ENCODE peak calls at places on chromosomes 5 and 9, in eight cellular contexts. One of them, this sample, is unnamed. For H3K36me3, H3K27me3 and H3K4me1, the result is how much of the 10 kb centered on the place peaks cover.

GRCh38 chr5:84487963-84488362 is 103.3 kb upstream of the EDIL3 start:
- DNase-seq in GM12878: no peak
- DNase-seq in mesenchymal stem cell: peak
- DNase-seq in neural progenitor cell: no peak
- DNase-seq in upper lobe of right lung: no peak
- DNase-seq in breast epithelium: no peak
- DNase-seq in CD8-positive, alpha-beta memory T cell: no peak
- DNase-seq in vagina: no peak
- DNase-seq in this sample: no peak

GRCh38 chr5:88140396-88140862 is 128.2 kb downstream of the TMEM161B start:
- DNase-seq in GM12878: no peak
- DNase-seq in mesenchymal stem cell: peak
- DNase-seq in neural progenitor cell: peak
- DNase-seq in upper lobe of right lung: peak
- DNase-seq in breast epithelium: peak
- DNase-seq in CD8-positive, alpha-beta memory T cell: no peak
- DNase-seq in vagina: no peak
- DNase-seq in this sample: no peak

GRCh38 chr5:122229551-122229950 is 82.5 kb upstream of the SNCAIP start:
- DNase-seq in GM12878: no peak
- DNase-seq in mesenchymal stem cell: no peak
- DNase-seq in neural progenitor cell: no peak
- DNase-seq in upper lobe of right lung: no peak
- DNase-seq in breast epithelium: no peak
- DNase-seq in CD8-positive, alpha-beta memory T cell: no peak
- DNase-seq in vagina: no peak
- DNase-seq in this sample: no peak

GRCh38 chr5:53366245-53366644 is 114.2 kb upstream of the FST start:
- DNase-seq in GM12878: no peak
- DNase-seq in mesenchymal stem cell: peak
- DNase-seq in neural progenitor cell: no peak
- DNase-seq in upper lobe of right lung: no peak
- DNase-seq in breast epithelium: no peak
- DNase-seq in CD8-positive, alpha-beta memory T cell: no peak
- DNase-seq in vagina: no peak
- DNase-seq in this sample: no peak

GRCh38 chr5:54469655-54470054 is 14.2 kb downstream of the HSPB3 start:
- DNase-seq in GM12878: peak
- DNase-seq in mesenchymal stem cell: peak
- DNase-seq in neural progenitor cell: no peak
- DNase-seq in upper lobe of right lung: no peak
- DNase-seq in breast epithelium: no peak
- DNase-seq in CD8-positive, alpha-beta memory T cell: no peak
- DNase-seq in vagina: no peak
- DNase-seq in this sample: no peak

GRCh38 chr5:138459311-138459710 is 6.0 kb upstream of the EGR1 start:
- DNase-seq in GM12878: no peak
- DNase-seq in mesenchymal stem cell: peak
- DNase-seq in neural progenitor cell: no peak
- DNase-seq in upper lobe of right lung: peak
- DNase-seq in breast epithelium: peak
- DNase-seq in CD8-positive, alpha-beta memory T cell: peak
- DNase-seq in vagina: no peak
- DNase-seq in this sample: peak

GRCh38 chr9:37442556-37442955 is 20.1 kb downstream of the GRHPR start:
- DNase-seq in GM12878: no peak
- DNase-seq in mesenchymal stem cell: no peak
- DNase-seq in neural progenitor cell: no peak
- DNase-seq in upper lobe of right lung: no peak
- DNase-seq in breast epithelium: no peak
- DNase-seq in CD8-positive, alpha-beta memory T cell: no peak
- DNase-seq in vagina: no peak
- DNase-seq in this sample: no peak

GRCh38 chr9:120348951-120349429 is 231.0 kb downstream of the CDK5RAP2 start:
- DNase-seq in GM12878: no peak
- DNase-seq in mesenchymal stem cell: peak
- DNase-seq in neural progenitor cell: peak
- DNase-seq in upper lobe of right lung: no peak
- DNase-seq in breast epithelium: no peak
- DNase-seq in CD8-positive, alpha-beta memory T cell: no peak
- DNase-seq in vagina: no peak
- DNase-seq in this sample: no peak

GRCh38 chr5:152527358-152528048 is 122.4 kb upstream of the NMUR2 start:
- DNase-seq in GM12878: no peak
- DNase-seq in mesenchymal stem cell: no peak
- DNase-seq in neural progenitor cell: no peak
- DNase-seq in upper lobe of right lung: no peak
- DNase-seq in breast epithelium: no peak
- DNase-seq in CD8-positive, alpha-beta memory T cell: no peak
- DNase-seq in vagina: no peak
- DNase-seq in this sample: no peak

GRCh38 chr5:61910771-61911170 is 395.2 kb upstream of the KIF2A start:
- DNase-seq in GM12878: no peak
- DNase-seq in mesenchymal stem cell: no peak
- DNase-seq in neural progenitor cell: no peak
- DNase-seq in upper lobe of right lung: no peak
- DNase-seq in breast epithelium: no peak
- DNase-seq in CD8-positive, alpha-beta memory T cell: no peak
- DNase-seq in vagina: no peak
- DNase-seq in this sample: no peak
- H3K36me3 ChIP-seq in GM12878: under half
- H3K36me3 ChIP-seq in mesenchymal stem cell: under half
- H3K36me3 ChIP-seq in neural progenitor cell: under half
- H3K36me3 ChIP-seq in upper lobe of right lung: under half
- H3K36me3 ChIP-seq in breast epithelium: under half
- H3K36me3 ChIP-seq in CD8-positive, alpha-beta memory T cell: under half
- H3K36me3 ChIP-seq in vagina: under half
- H3K36me3 ChIP-seq in this sample: under half

GRCh38 chr5:151006704-151007334 is 13.6 kb upstream of the GPX3 start:
- DNase-seq in GM12878: no peak
- DNase-seq in mesenchymal stem cell: no peak
- DNase-seq in neural progenitor cell: no peak
- DNase-seq in upper lobe of right lung: no peak
- DNase-seq in breast epithelium: no peak
- DNase-seq in CD8-positive, alpha-beta memory T cell: no peak
- DNase-seq in vagina: no peak
- DNase-seq in this sample: no peak

GRCh38 chr5:151003503-151003860 is 16.9 kb upstream of the GPX3 start:
- DNase-seq in GM12878: no peak
- DNase-seq in mesenchymal stem cell: no peak
- DNase-seq in neural progenitor cell: no peak
- DNase-seq in upper lobe of right lung: no peak
- DNase-seq in breast epithelium: no peak
- DNase-seq in CD8-positive, alpha-beta memory T cell: no peak
- DNase-seq in vagina: no peak
- DNase-seq in this sample: no peak

GRCh38 chr5:151004499-151004898 is 15.9 kb upstream of the GPX3 start:
- DNase-seq in GM12878: no peak
- DNase-seq in mesenchymal stem cell: no peak
- DNase-seq in neural progenitor cell: no peak
- DNase-seq in upper lobe of right lung: no peak
- DNase-seq in breast epithelium: no peak
- DNase-seq in CD8-positive, alpha-beta memory T cell: no peak
- DNase-seq in vagina: no peak
- DNase-seq in this sample: no peak

GRCh38 chr5:151005975-151006576 is 14.3 kb upstream of the GPX3 start:
- DNase-seq in GM12878: no peak
- DNase-seq in mesenchymal stem cell: peak
- DNase-seq in neural progenitor cell: no peak
- DNase-seq in upper lobe of right lung: peak
- DNase-seq in breast epithelium: peak
- DNase-seq in CD8-positive, alpha-beta memory T cell: no peak
- DNase-seq in vagina: no peak
- DNase-seq in this sample: no peak

GRCh38 chr5:151005187-151005974 is 15.0 kb upstream of the GPX3 start:
- DNase-seq in GM12878: no peak
- DNase-seq in mesenchymal stem cell: peak
- DNase-seq in neural progenitor cell: no peak
- DNase-seq in upper lobe of right lung: no peak
- DNase-seq in breast epithelium: peak
- DNase-seq in CD8-positive, alpha-beta memory T cell: no peak
- DNase-seq in vagina: no peak
- DNase-seq in this sample: no peak
- H3K27me3 ChIP-seq in GM12878: under half
- H3K27me3 ChIP-seq in mesenchymal stem cell: under half
- H3K27me3 ChIP-seq in neural progenitor cell: under half
- H3K27me3 ChIP-seq in upper lobe of right lung: under half
- H3K27me3 ChIP-seq in breast epithelium: under half
- H3K27me3 ChIP-seq in CD8-positive, alpha-beta memory T cell: under half
- H3K27me3 ChIP-seq in vagina: under half
- H3K27me3 ChIP-seq in this sample: under half

GRCh38 chr5:133736512-133736911 is 124.2 kb upstream of the FSTL4 start:
- DNase-seq in GM12878: no peak
- DNase-seq in mesenchymal stem cell: no peak
- DNase-seq in neural progenitor cell: no peak
- DNase-seq in upper lobe of right lung: no peak
- DNase-seq in breast epithelium: no peak
- DNase-seq in CD8-positive, alpha-beta memory T cell: no peak
- DNase-seq in vagina: peak
- DNase-seq in this sample: no peak

GRCh38 chr5:133741396-133741795 is 129.1 kb upstream of the FSTL4 start:
- DNase-seq in GM12878: no peak
- DNase-seq in mesenchymal stem cell: no peak
- DNase-seq in neural progenitor cell: no peak
- DNase-seq in upper lobe of right lung: no peak
- DNase-seq in breast epithelium: no peak
- DNase-seq in CD8-positive, alpha-beta memory T cell: no peak
- DNase-seq in vagina: peak
- DNase-seq in this sample: no peak

GRCh38 chr5:133741818-133742355 is 129.5 kb upstream of the FSTL4 start:
- DNase-seq in GM12878: no peak
- DNase-seq in mesenchymal stem cell: no peak
- DNase-seq in neural progenitor cell: no peak
- DNase-seq in upper lobe of right lung: no peak
- DNase-seq in breast epithelium: no peak
- DNase-seq in CD8-positive, alpha-beta memory T cell: no peak
- DNase-seq in vagina: peak
- DNase-seq in this sample: no peak

GRCh38 chr5:133738271-133738670 is 125.9 kb upstream of the FSTL4 start:
- DNase-seq in GM12878: no peak
- DNase-seq in mesenchymal stem cell: no peak
- DNase-seq in neural progenitor cell: no peak
- DNase-seq in upper lobe of right lung: no peak
- DNase-seq in breast epithelium: no peak
- DNase-seq in CD8-positive, alpha-beta memory T cell: no peak
- DNase-seq in vagina: peak
- DNase-seq in this sample: no peak

GRCh38 chr5:133739381-133739780 is 127.0 kb upstream of the FSTL4 start:
- DNase-seq in GM12878: no peak
- DNase-seq in mesenchymal stem cell: no peak
- DNase-seq in neural progenitor cell: no peak
- DNase-seq in upper lobe of right lung: no peak
- DNase-seq in breast epithelium: no peak
- DNase-seq in CD8-positive, alpha-beta memory T cell: no peak
- DNase-seq in vagina: no peak
- DNase-seq in this sample: no peak
- H3K4me1 ChIP-seq in GM12878: under half
- H3K4me1 ChIP-seq in mesenchymal stem cell: under half
- H3K4me1 ChIP-seq in neural progenitor cell: under half
- H3K4me1 ChIP-seq in upper lobe of right lung: under half
- H3K4me1 ChIP-seq in breast epithelium: under half
- H3K4me1 ChIP-seq in CD8-positive, alpha-beta memory T cell: under half
- H3K4me1 ChIP-seq in vagina: under half
- H3K4me1 ChIP-seq in this sample: under half

GRCh38 chr9:88524911-88525310 is 10.1 kb upstream of the NXNL2 start:
- DNase-seq in GM12878: no peak
- DNase-seq in mesenchymal stem cell: no peak
- DNase-seq in neural progenitor cell: no peak
- DNase-seq in upper lobe of right lung: no peak
- DNase-seq in breast epithelium: no peak
- DNase-seq in CD8-positive, alpha-beta memory T cell: no peak
- DNase-seq in vagina: no peak
- DNase-seq in this sample: no peak
- H3K36me3 ChIP-seq in GM12878: under half
- H3K36me3 ChIP-seq in mesenchymal stem cell: under half
- H3K36me3 ChIP-seq in neural progenitor cell: under half
- H3K36me3 ChIP-seq in upper lobe of right lung: under half
- H3K36me3 ChIP-seq in breast epithelium: under half
- H3K36me3 ChIP-seq in CD8-positive, alpha-beta memory T cell: under half
- H3K36me3 ChIP-seq in vagina: under half
- H3K36me3 ChIP-seq in this sample: under half

GRCh38 chr9:137045294-137046093 is 483 bp downstream of the NPDC1 start:
- DNase-seq in GM12878: no peak
- DNase-seq in mesenchymal stem cell: peak
- DNase-seq in neural progenitor cell: peak
- DNase-seq in upper lobe of right lung: no peak
- DNase-seq in breast epithelium: no peak
- DNase-seq in CD8-positive, alpha-beta memory T cell: no peak
- DNase-seq in vagina: no peak
- DNase-seq in this sample: no peak

GRCh38 chr9:137044502-137045177 is 1.3 kb downstream of the NPDC1 start:
- DNase-seq in GM12878: no peak
- DNase-seq in mesenchymal stem cell: no peak
- DNase-seq in neural progenitor cell: no peak
- DNase-seq in upper lobe of right lung: no peak
- DNase-seq in breast epithelium: no peak
- DNase-seq in CD8-positive, alpha-beta memory T cell: no peak
- DNase-seq in vagina: no peak
- DNase-seq in this sample: no peak

GRCh38 chr9:137044042-137044441 is 1.9 kb downstream of the NPDC1 start:
- DNase-seq in GM12878: no peak
- DNase-seq in mesenchymal stem cell: no peak
- DNase-seq in neural progenitor cell: no peak
- DNase-seq in upper lobe of right lung: no peak
- DNase-seq in breast epithelium: no peak
- DNase-seq in CD8-positive, alpha-beta memory T cell: no peak
- DNase-seq in vagina: no peak
- DNase-seq in this sample: no peak

GRCh38 chr9:137041134-137041533 is 4.8 kb downstream of the NPDC1 start:
- DNase-seq in GM12878: no peak
- DNase-seq in mesenchymal stem cell: no peak
- DNase-seq in neural progenitor cell: no peak
- DNase-seq in upper lobe of right lung: no peak
- DNase-seq in breast epithelium: no peak
- DNase-seq in CD8-positive, alpha-beta memory T cell: no peak
- DNase-seq in vagina: no peak
- DNase-seq in this sample: no peak

GRCh38 chr9:137042751-137043727 is 2.9 kb downstream of the NPDC1 start:
- DNase-seq in GM12878: no peak
- DNase-seq in mesenchymal stem cell: no peak
- DNase-seq in neural progenitor cell: no peak
- DNase-seq in upper lobe of right lung: no peak
- DNase-seq in breast epithelium: no peak
- DNase-seq in CD8-positive, alpha-beta memory T cell: no peak
- DNase-seq in vagina: no peak
- DNase-seq in this sample: no peak
- H3K27me3 ChIP-seq in GM12878: under half
- H3K27me3 ChIP-seq in mesenchymal stem cell: under half
- H3K27me3 ChIP-seq in neural progenitor cell: under half
- H3K27me3 ChIP-seq in upper lobe of right lung: under half
- H3K27me3 ChIP-seq in breast epithelium: under half
- H3K27me3 ChIP-seq in CD8-positive, alpha-beta memory T cell: under half
- H3K27me3 ChIP-seq in vagina: under half
- H3K27me3 ChIP-seq in this sample: under half

GRCh38 chr9:111039203-111039907 is 1.1 kb upstream of the LPAR1 start:
- DNase-seq in GM12878: no peak
- DNase-seq in mesenchymal stem cell: no peak
- DNase-seq in neural progenitor cell: peak
- DNase-seq in upper lobe of right lung: no peak
- DNase-seq in breast epithelium: no peak
- DNase-seq in CD8-positive, alpha-beta memory T cell: no peak
- DNase-seq in vagina: no peak
- DNase-seq in this sample: no peak
- H3K4me1 ChIP-seq in GM12878: under half
- H3K4me1 ChIP-seq in mesenchymal stem cell: under half
- H3K4me1 ChIP-seq in neural progenitor cell: under half
- H3K4me1 ChIP-seq in upper lobe of right lung: under half
- H3K4me1 ChIP-seq in breast epithelium: under half
- H3K4me1 ChIP-seq in CD8-positive, alpha-beta memory T cell: under half
- H3K4me1 ChIP-seq in vagina: under half
- H3K4me1 ChIP-seq in this sample: under half